ENCODE peak calls at places on chromosomes 13 and 19, in seven cellular contexts. One of them, this sample, is unnamed.

GRCh38 chr19:14496849-14497346 is 971 bp upstream of the GIPC1 start:
- DNase-seq in heart left ventricle: no peak
- DNase-seq in body of pancreas: no peak
- DNase-seq in K562: no peak
- DNase-seq in stomach: no peak
- DNase-seq in ovary: no peak
- DNase-seq in H1: no peak
- DNase-seq in this sample: no peak

GRCh38 chr19:29266603-29267002 is 53.7 kb upstream of the UQCRFS1 start:
- DNase-seq in heart left ventricle: no peak
- DNase-seq in body of pancreas: no peak
- DNase-seq in K562: no peak
- DNase-seq in stomach: no peak
- DNase-seq in ovary: no peak
- DNase-seq in H1: no peak
- DNase-seq in this sample: no peak

GRCh38 chr19:48329167-48329891 is 4.0 kb downstream of the EMP3 start:
- DNase-seq in heart left ventricle: no peak
- DNase-seq in body of pancreas: peak; percentile 28
- DNase-seq in K562: peak; percentile 37
- DNase-seq in stomach: no peak
- DNase-seq in ovary: no peak
- DNase-seq in H1: no peak
- DNase-seq in this sample: no peak

GRCh38 chr13:85816413-85816812 is 17.2 kb upstream of the SLITRK6 start:
- DNase-seq in heart left ventricle: no peak
- DNase-seq in body of pancreas: no peak
- DNase-seq in K562: no peak
- DNase-seq in stomach: no peak
- DNase-seq in ovary: no peak
- DNase-seq in H1: no peak
- DNase-seq in this sample: no peak

GRCh38 chr19:8084152-8084551 is 31.6 kb downstream of the CCL25 start:
- DNase-seq in heart left ventricle: no peak
- DNase-seq in body of pancreas: no peak
- DNase-seq in K562: no peak
- DNase-seq in stomach: no peak
- DNase-seq in ovary: no peak
- DNase-seq in H1: no peak
- DNase-seq in this sample: no peak

GRCh38 chr19:18390075-18390909 is 4.3 kb downstream of the GDF15 start:
- DNase-seq in heart left ventricle: no peak
- DNase-seq in body of pancreas: no peak
- DNase-seq in K562: no peak
- DNase-seq in stomach: no peak
- DNase-seq in ovary: no peak
- DNase-seq in H1: no peak
- DNase-seq in this sample: no peak

GRCh38 chr13:75365724-75366173 is 116.2 kb downstream of the TBC1D4 start:
- DNase-seq in heart left ventricle: no peak
- DNase-seq in body of pancreas: no peak
- DNase-seq in K562: no peak
- DNase-seq in stomach: no peak
- DNase-seq in ovary: no peak
- DNase-seq in H1: no peak
- DNase-seq in this sample: no peak

GRCh38 chr13:36804588-36804987 is 14.4 kb upstream of the RFXAP start:
- DNase-seq in heart left ventricle: no peak
- DNase-seq in body of pancreas: no peak
- DNase-seq in K562: no peak
- DNase-seq in stomach: no peak
- DNase-seq in ovary: no peak
- DNase-seq in H1: no peak
- DNase-seq in this sample: no peak

GRCh38 chr13:45630791-45631190 is 15.3 kb upstream of the ERICH6B start:
- DNase-seq in heart left ventricle: no peak
- DNase-seq in body of pancreas: no peak
- DNase-seq in K562: no peak
- DNase-seq in stomach: no peak
- DNase-seq in ovary: no peak
- DNase-seq in H1: no peak
- DNase-seq in this sample: no peak

GRCh38 chr13:95155504-95155903 is 145.7 kb downstream of the ABCC4 start:
- DNase-seq in heart left ventricle: no peak
- DNase-seq in body of pancreas: no peak
- DNase-seq in K562: no peak
- DNase-seq in stomach: no peak
- DNase-seq in ovary: no peak
- DNase-seq in H1: no peak
- DNase-seq in this sample: no peak

GRCh38 chr13:42836930-42837329 is 55.5 kb downstream of the FAM216B start:
- DNase-seq in heart left ventricle: no peak
- DNase-seq in body of pancreas: peak; percentile 44
- DNase-seq in K562: no peak
- DNase-seq in stomach: no peak
- DNase-seq in ovary: no peak
- DNase-seq in H1: peak; percentile 5
- DNase-seq in this sample: no peak

GRCh38 chr13:26517931-26518330 is 39.6 kb upstream of the WASF3 start:
- DNase-seq in heart left ventricle: no peak
- DNase-seq in body of pancreas: no peak
- DNase-seq in K562: no peak
- DNase-seq in stomach: no peak
- DNase-seq in ovary: no peak
- DNase-seq in H1: no peak
- DNase-seq in this sample: no peak

GRCh38 chr19:19860756-19861390 is 4.8 kb upstream of the ZNF253 start:
- DNase-seq in heart left ventricle: no peak
- DNase-seq in body of pancreas: peak; percentile 41
- DNase-seq in K562: peak; percentile 11
- DNase-seq in stomach: no peak
- DNase-seq in ovary: no peak
- DNase-seq in H1: peak; percentile 93
- DNase-seq in this sample: no peak

GRCh38 chr19:4596033-4596904 is 36.8 kb upstream of the SEMA6B start:
- DNase-seq in heart left ventricle: no peak
- DNase-seq in body of pancreas: no peak
- DNase-seq in K562: no peak
- DNase-seq in stomach: no peak
- DNase-seq in ovary: no peak
- DNase-seq in H1: no peak
- DNase-seq in this sample: no peak

GRCh38 chr13:98826156-98826555 is 73.7 kb upstream of the SLC15A1 start:
- DNase-seq in heart left ventricle: no peak
- DNase-seq in body of pancreas: no peak
- DNase-seq in K562: no peak
- DNase-seq in stomach: no peak
- DNase-seq in ovary: no peak
- DNase-seq in H1: no peak
- DNase-seq in this sample: no peak

GRCh38 chr13:78138756-78139155 is 220.1 kb upstream of the EDNRB start:
- DNase-seq in heart left ventricle: no peak
- DNase-seq in body of pancreas: no peak
- DNase-seq in K562: no peak
- DNase-seq in stomach: no peak
- DNase-seq in ovary: no peak
- DNase-seq in H1: no peak
- DNase-seq in this sample: no peak

GRCh38 chr19:12885749-12886706 is 973 bp downstream of the KLF1 start:
- DNase-seq in heart left ventricle: no peak
- DNase-seq in body of pancreas: no peak
- DNase-seq in K562: peak; percentile 73
- DNase-seq in stomach: no peak
- DNase-seq in ovary: no peak
- DNase-seq in H1: no peak
- DNase-seq in this sample: no peak
- H3K4me3 ChIP-seq in heart left ventricle: peak overlapping the region; percentile 44
- H3K4me3 ChIP-seq in body of pancreas: peak overlapping the region; percentile 37
- H3K4me3 ChIP-seq in K562: peak overlapping the region; percentile 70
- H3K4me3 ChIP-seq in stomach: peak overlapping the region; percentile 49
- H3K4me3 ChIP-seq in ovary: no peak overlapping the region
- H3K4me3 ChIP-seq in H1: peak overlapping the region; percentile 60
- H3K4me3 ChIP-seq in this sample: peak overlapping the region; percentile 68

DNA sequence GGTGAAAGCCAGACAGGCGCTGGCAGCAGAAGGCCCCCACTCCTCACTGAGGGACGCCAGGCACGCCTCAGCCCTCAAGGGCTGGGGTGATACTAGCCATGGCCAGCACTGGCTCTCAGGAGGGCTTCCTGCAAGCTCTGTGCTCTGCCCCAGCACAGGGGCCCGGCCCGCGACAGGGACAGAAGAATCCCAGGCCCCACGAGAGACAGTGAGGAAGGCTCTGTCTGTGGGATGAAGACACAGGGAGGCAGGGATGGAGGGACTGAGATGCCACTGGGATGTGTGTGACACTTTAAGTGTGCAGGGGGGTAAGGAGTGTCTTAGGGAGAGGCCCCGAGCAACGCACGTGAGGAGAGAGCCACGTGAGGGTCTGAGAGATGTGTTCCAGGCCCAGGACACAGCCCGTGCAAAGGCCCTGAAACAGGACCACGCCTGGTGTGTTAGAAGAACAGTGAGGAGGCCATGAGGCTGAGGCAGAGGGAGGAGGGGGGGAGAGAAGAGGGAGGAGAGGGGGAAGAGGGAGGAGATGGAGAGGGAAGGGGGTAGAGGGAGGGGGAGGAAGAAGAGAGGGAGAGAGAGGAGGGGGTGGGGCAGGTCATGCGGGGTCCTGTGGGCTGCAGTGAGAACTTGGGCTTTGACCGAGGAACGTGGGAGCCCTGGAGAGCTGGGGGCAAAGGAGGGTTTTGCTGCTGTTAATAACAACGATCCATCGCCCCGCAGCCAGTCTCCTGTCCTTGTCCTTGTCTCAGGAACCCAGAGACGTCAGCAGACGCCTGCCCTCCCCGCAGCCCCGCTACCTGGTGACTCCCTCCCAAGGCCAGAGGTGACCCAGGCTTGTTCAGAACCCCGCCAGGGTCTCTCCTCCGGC is 7.2 kb downstream of the RPL36 start:
- DNase-seq in heart left ventricle: no peak
- DNase-seq in body of pancreas: no peak
- DNase-seq in K562: no peak
- DNase-seq in stomach: no peak
- DNase-seq in ovary: no peak
- DNase-seq in H1: no peak
- DNase-seq in this sample: no peak
- TF ChIP-seq POLR2A in heart left ventricle: no peak
- TF ChIP-seq POLR2A in body of pancreas: no peak
- TF ChIP-seq POLR2A in K562: peak; percentile 52
- TF ChIP-seq POLR2A in stomach: no peak
- TF ChIP-seq POLR2A in ovary: no peak
- TF ChIP-seq POLR2A in H1: peak; percentile 36
- TF ChIP-seq POLR2A in this sample: no peak

GRCh38 chr13:113609616-113610015 is 25.1 kb downstream of the TFDP1 start:
- DNase-seq in heart left ventricle: no peak
- DNase-seq in body of pancreas: no peak
- DNase-seq in K562: no peak
- DNase-seq in stomach: no peak
- DNase-seq in ovary: no peak
- DNase-seq in H1: no peak
- DNase-seq in this sample: no peak

GRCh38 chr13:113612626-113613025 is 28.1 kb downstream of the TFDP1 start:
- DNase-seq in heart left ventricle: no peak
- DNase-seq in body of pancreas: no peak
- DNase-seq in K562: no peak
- DNase-seq in stomach: no peak
- DNase-seq in ovary: no peak
- DNase-seq in H1: no peak
- DNase-seq in this sample: no peak

GRCh38 chr13:113610266-113610665 is 25.7 kb downstream of the TFDP1 start:
- DNase-seq in heart left ventricle: no peak
- DNase-seq in body of pancreas: no peak
- DNase-seq in K562: no peak
- DNase-seq in stomach: no peak
- DNase-seq in ovary: no peak
- DNase-seq in H1: no peak
- DNase-seq in this sample: no peak

GRCh38 chr13:113613789-113614379 is 29.3 kb downstream of the TFDP1 start:
- DNase-seq in heart left ventricle: no peak
- DNase-seq in body of pancreas: no peak
- DNase-seq in K562: no peak
- DNase-seq in stomach: no peak
- DNase-seq in ovary: no peak
- DNase-seq in H1: no peak
- DNase-seq in this sample: no peak

GRCh38 chr13:113611996-113612395 is 27.4 kb downstream of the TFDP1 start:
- DNase-seq in heart left ventricle: no peak
- DNase-seq in body of pancreas: no peak
- DNase-seq in K562: no peak
- DNase-seq in stomach: no peak
- DNase-seq in ovary: no peak
- DNase-seq in H1: no peak
- DNase-seq in this sample: no peak
- H3K36me3 ChIP-seq in heart left ventricle: peaks cover 9% of the 10 kb centered on the region
- H3K36me3 ChIP-seq in body of pancreas: no peaks in the 10 kb centered on the region
- H3K36me3 ChIP-seq in K562: peaks cover 75% of the 10 kb centered on the region
- H3K36me3 ChIP-seq in stomach: peaks cover 63% of the 10 kb centered on the region
- H3K36me3 ChIP-seq in ovary: no peaks in the 10 kb centered on the region
- H3K36me3 ChIP-seq in H1: peaks cover 5% of the 10 kb centered on the region
- H3K36me3 ChIP-seq in this sample: no peaks in the 10 kb centered on the region

GRCh38 chr19:3098515-3099346 is 4.6 kb downstream of the GNA11 start:
- DNase-seq in heart left ventricle: peak; percentile 86
- DNase-seq in body of pancreas: peak; percentile 63
- DNase-seq in K562: no peak
- DNase-seq in stomach: peak; percentile 70
- DNase-seq in ovary: peak; percentile 65
- DNase-seq in H1: no peak
- DNase-seq in this sample: no peak

GRCh38 chr19:3096902-3097326 is 2.8 kb downstream of the GNA11 start:
- DNase-seq in heart left ventricle: no peak
- DNase-seq in body of pancreas: no peak
- DNase-seq in K562: no peak
- DNase-seq in stomach: no peak
- DNase-seq in ovary: no peak
- DNase-seq in H1: no peak
- DNase-seq in this sample: no peak

GRCh38 chr19:3098141-3098514 is 4.0 kb downstream of the GNA11 start:
- DNase-seq in heart left ventricle: peak; percentile 58
- DNase-seq in body of pancreas: no peak
- DNase-seq in K562: no peak
- DNase-seq in stomach: no peak
- DNase-seq in ovary: no peak
- DNase-seq in H1: no peak
- DNase-seq in this sample: no peak

GRCh38 chr19:3096267-3096901 is 2.2 kb downstream of the GNA11 start:
- DNase-seq in heart left ventricle: no peak
- DNase-seq in body of pancreas: no peak
- DNase-seq in K562: no peak
- DNase-seq in stomach: no peak
- DNase-seq in ovary: no peak
- DNase-seq in H1: no peak
- DNase-seq in this sample: no peak

DNA sequence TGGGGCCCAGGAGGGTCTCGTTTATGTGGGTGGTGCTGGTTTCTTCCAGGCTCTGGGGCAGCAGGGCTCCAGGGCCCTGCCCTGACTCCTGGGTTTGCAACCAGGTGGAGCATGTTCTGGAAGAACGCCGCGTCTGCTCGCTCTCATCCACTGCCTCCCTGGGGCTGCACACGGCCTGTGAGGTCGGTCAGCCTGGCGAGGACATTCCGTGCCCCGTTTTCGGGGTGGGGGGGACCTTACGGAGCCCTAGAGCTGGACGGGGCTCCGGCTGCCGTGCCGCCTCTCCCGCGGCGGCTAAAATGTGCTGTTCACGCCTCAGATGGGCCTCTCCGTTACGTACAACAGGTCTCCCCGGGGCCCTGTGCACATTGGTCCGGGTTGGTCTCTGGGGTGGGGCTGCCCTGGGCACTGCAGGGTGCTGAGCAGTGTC is 3.3 kb downstream of the GNA11 start:
- DNase-seq in heart left ventricle: no peak
- DNase-seq in body of pancreas: peak; percentile 47
- DNase-seq in K562: no peak
- DNase-seq in stomach: peak; percentile 46
- DNase-seq in ovary: peak; percentile 62
- DNase-seq in H1: no peak
- DNase-seq in this sample: no peak
- H3K4me3 ChIP-seq in heart left ventricle: peak overlapping the region; percentile 97
- H3K4me3 ChIP-seq in body of pancreas: no peak overlapping the region
- H3K4me3 ChIP-seq in K562: no peak overlapping the region
- H3K4me3 ChIP-seq in stomach: peak overlapping the region; percentile 90
- H3K4me3 ChIP-seq in ovary: peak overlapping the region; percentile 27
- H3K4me3 ChIP-seq in H1: no peak overlapping the region
- H3K4me3 ChIP-seq in this sample: peak overlapping the region; percentile 81